ENCODE peak calls at places on chromosomes 2 and 18, in five cellular contexts. One of them, this sample, is unnamed.

GRCh38 chr18:8333961-8334360 is 275.3 kb upstream of the RAB12 start:
- DNase-seq in neural progenitor cell: peak; percentile 38
- DNase-seq in SK-N-SH: no peak
- DNase-seq in GM23248: no peak
- DNase-seq in hepatocyte: no peak
- DNase-seq in this sample: no peak

GRCh38 chr2:73859721-73860586 is 31.2 kb downstream of the STAMBP start:
- DNase-seq in neural progenitor cell: no peak
- DNase-seq in SK-N-SH: no peak
- DNase-seq in GM23248: peak; percentile 91
- DNase-seq in hepatocyte: peak; percentile 51
- DNase-seq in this sample: no peak

GRCh38 chr2:232926448-232927040 is 56.5 kb downstream of the SNORC start:
- DNase-seq in neural progenitor cell: peak; percentile 53
- DNase-seq in SK-N-SH: peak; percentile 43
- DNase-seq in GM23248: no peak
- DNase-seq in hepatocyte: no peak
- DNase-seq in this sample: no peak

GRCh38 chr2:127015106-127015910 is 91.6 kb downstream of the BIN1 start:
- DNase-seq in neural progenitor cell: no peak
- DNase-seq in SK-N-SH: no peak
- DNase-seq in GM23248: peak; percentile 58
- DNase-seq in hepatocyte: no peak
- DNase-seq in this sample: no peak

GRCh38 chr2:119408221-119408619 is 23.4 kb upstream of the TMEM37 start:
- DNase-seq in neural progenitor cell: no peak
- DNase-seq in SK-N-SH: no peak
- DNase-seq in GM23248: peak; percentile 24
- DNase-seq in hepatocyte: peak; percentile 38
- DNase-seq in this sample: no peak

GRCh38 chr2:201127570-201127969 is 11.6 kb downstream of the CFLAR start:
- DNase-seq in neural progenitor cell: no peak
- DNase-seq in SK-N-SH: no peak
- DNase-seq in GM23248: peak; percentile 94
- DNase-seq in hepatocyte: no peak
- DNase-seq in this sample: peak; percentile 42

GRCh38 chr18:58290059-58290747 is 246.2 kb downstream of the NEDD4L start:
- DNase-seq in neural progenitor cell: no peak
- DNase-seq in SK-N-SH: no peak
- DNase-seq in GM23248: peak; percentile 16
- DNase-seq in hepatocyte: no peak
- DNase-seq in this sample: no peak

GRCh38 chr18:61596296-61596695 is 263.1 kb downstream of the CDH20 start:
- DNase-seq in neural progenitor cell: no peak
- DNase-seq in SK-N-SH: no peak
- DNase-seq in GM23248: peak; percentile 53
- DNase-seq in hepatocyte: no peak
- DNase-seq in this sample: no peak

GRCh38 chr2:46320141-46320567 is 22.9 kb downstream of the EPAS1 start:
- DNase-seq in neural progenitor cell: no peak
- DNase-seq in SK-N-SH: peak; percentile 52
- DNase-seq in GM23248: peak; percentile 76
- DNase-seq in hepatocyte: no peak
- DNase-seq in this sample: no peak

GRCh38 chr2:85393836-85394235 is 16.3 kb downstream of the CAPG start:
- DNase-seq in neural progenitor cell: no peak
- DNase-seq in SK-N-SH: no peak
- DNase-seq in GM23248: peak; percentile 86
- DNase-seq in hepatocyte: no peak
- DNase-seq in this sample: no peak

GRCh38 chr2:68237976-68238580 is 14.3 kb downstream of the PPP3R1 start:
- DNase-seq in neural progenitor cell: no peak
- DNase-seq in SK-N-SH: no peak
- DNase-seq in GM23248: peak; percentile 25
- DNase-seq in hepatocyte: no peak
- DNase-seq in this sample: no peak

GRCh38 chr2:4354678-4355077 is 651.3 kb downstream of the DCDC2C start:
- DNase-seq in neural progenitor cell: peak; percentile 60
- DNase-seq in SK-N-SH: peak; percentile 51
- DNase-seq in GM23248: no peak
- DNase-seq in hepatocyte: peak; percentile 51
- DNase-seq in this sample: peak; percentile 52

GRCh38 chr2:239727182-239727775 is 297.9 kb downstream of the NDUFA10 start:
- DNase-seq in neural progenitor cell: no peak
- DNase-seq in SK-N-SH: no peak
- DNase-seq in GM23248: no peak
- DNase-seq in hepatocyte: no peak
- DNase-seq in this sample: no peak

GRCh38 chr2:10039658-10040410 is 3.5 kb upstream of the KLF11 start:
- DNase-seq in neural progenitor cell: no peak
- DNase-seq in SK-N-SH: peak; percentile 56
- DNase-seq in GM23248: peak; percentile 89
- DNase-seq in hepatocyte: no peak
- DNase-seq in this sample: no peak

GRCh38 chr18:76405761-76406356 is 89.2 kb downstream of the ZNF516 start:
- DNase-seq in neural progenitor cell: peak; percentile 71
- DNase-seq in SK-N-SH: peak; percentile 63
- DNase-seq in GM23248: peak; percentile 37
- DNase-seq in hepatocyte: peak; percentile 54
- DNase-seq in this sample: no peak

GRCh38 chr2:149320362-149320761 is 10.0 kb upstream of the LYPD6 start:
- DNase-seq in neural progenitor cell: no peak
- DNase-seq in SK-N-SH: no peak
- DNase-seq in GM23248: no peak
- DNase-seq in hepatocyte: no peak
- DNase-seq in this sample: no peak

GRCh38 chr2:219658447-219658846 is 31.0 kb downstream of the SLC4A3 start:
- DNase-seq in neural progenitor cell: no peak
- DNase-seq in SK-N-SH: no peak
- DNase-seq in GM23248: peak; percentile 71
- DNase-seq in hepatocyte: no peak
- DNase-seq in this sample: no peak

GRCh38 chr2:219661197-219661954 is 33.9 kb downstream of the SLC4A3 start:
- DNase-seq in neural progenitor cell: no peak
- DNase-seq in SK-N-SH: no peak
- DNase-seq in GM23248: no peak
- DNase-seq in hepatocyte: peak; percentile 37
- DNase-seq in this sample: no peak

GRCh38 chr2:219661955-219662395 is 34.5 kb downstream of the SLC4A3 start:
- DNase-seq in neural progenitor cell: no peak
- DNase-seq in SK-N-SH: no peak
- DNase-seq in GM23248: peak; percentile 28
- DNase-seq in hepatocyte: peak; percentile 46
- DNase-seq in this sample: no peak

GRCh38 chr2:219658861-219659260 is 31.4 kb downstream of the SLC4A3 start:
- DNase-seq in neural progenitor cell: no peak
- DNase-seq in SK-N-SH: no peak
- DNase-seq in GM23248: peak; percentile 25
- DNase-seq in hepatocyte: no peak
- DNase-seq in this sample: no peak

DNA sequence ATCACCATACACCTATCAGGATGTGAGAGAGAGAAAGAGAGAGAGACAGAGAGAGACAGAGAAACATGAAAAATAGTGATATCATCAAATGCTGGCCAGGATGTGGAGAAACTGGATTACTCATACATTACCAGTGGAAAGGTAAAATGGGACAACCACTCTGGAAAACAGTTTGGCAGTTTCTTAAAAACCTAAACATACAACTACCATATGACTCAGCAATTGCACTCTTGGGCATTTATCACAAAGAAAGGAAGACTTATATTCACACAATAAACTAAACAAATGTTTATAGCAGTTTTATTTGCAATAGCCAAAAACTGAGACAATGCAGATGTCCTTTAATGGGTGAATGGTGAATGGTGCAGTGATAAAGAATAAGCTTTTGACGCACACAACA is 29.1 kb downstream of the SLC4A3 start:
- DNase-seq in neural progenitor cell: no peak
- DNase-seq in SK-N-SH: no peak
- DNase-seq in GM23248: peak; percentile 22
- DNase-seq in hepatocyte: no peak
- DNase-seq in this sample: no peak
- H3K9me3 ChIP-seq in neural progenitor cell: no peaks in the 10 kb centered on the region
- H3K9me3 ChIP-seq in SK-N-SH: no peaks in the 10 kb centered on the region
- H3K9me3 ChIP-seq in GM23248: no peaks in the 10 kb centered on the region
- H3K9me3 ChIP-seq in hepatocyte: no peaks in the 10 kb centered on the region
- H3K9me3 ChIP-seq in this sample: no peaks in the 10 kb centered on the region

GRCh38 chr2:25831744-25832449 is 46.4 kb downstream of the ASXL2 start:
- DNase-seq in neural progenitor cell: no peak
- DNase-seq in SK-N-SH: no peak
- DNase-seq in GM23248: no peak
- DNase-seq in hepatocyte: no peak
- DNase-seq in this sample: no peak

GRCh38 chr2:25829828-25830227 is 48.5 kb downstream of the ASXL2 start:
- DNase-seq in neural progenitor cell: no peak
- DNase-seq in SK-N-SH: no peak
- DNase-seq in GM23248: no peak
- DNase-seq in hepatocyte: no peak
- DNase-seq in this sample: no peak

GRCh38 chr2:25825238-25825637 is 53.0 kb downstream of the ASXL2 start:
- DNase-seq in neural progenitor cell: no peak
- DNase-seq in SK-N-SH: no peak
- DNase-seq in GM23248: no peak
- DNase-seq in hepatocyte: no peak
- DNase-seq in this sample: no peak

GRCh38 chr2:25832897-25833296 is 45.4 kb downstream of the ASXL2 start:
- DNase-seq in neural progenitor cell: no peak
- DNase-seq in SK-N-SH: no peak
- DNase-seq in GM23248: no peak
- DNase-seq in hepatocyte: no peak
- DNase-seq in this sample: no peak

GRCh38 chr2:25829377-25829704 is 48.9 kb downstream of the ASXL2 start:
- DNase-seq in neural progenitor cell: no peak
- DNase-seq in SK-N-SH: no peak
- DNase-seq in GM23248: no peak
- DNase-seq in hepatocyte: no peak
- DNase-seq in this sample: no peak
- H3K4me3 ChIP-seq in neural progenitor cell: no peak overlapping the region
- H3K4me3 ChIP-seq in SK-N-SH: no peak overlapping the region
- H3K4me3 ChIP-seq in GM23248: no peak overlapping the region
- H3K4me3 ChIP-seq in hepatocyte: no peak overlapping the region
- H3K4me3 ChIP-seq in this sample: no peak overlapping the region

DNA sequence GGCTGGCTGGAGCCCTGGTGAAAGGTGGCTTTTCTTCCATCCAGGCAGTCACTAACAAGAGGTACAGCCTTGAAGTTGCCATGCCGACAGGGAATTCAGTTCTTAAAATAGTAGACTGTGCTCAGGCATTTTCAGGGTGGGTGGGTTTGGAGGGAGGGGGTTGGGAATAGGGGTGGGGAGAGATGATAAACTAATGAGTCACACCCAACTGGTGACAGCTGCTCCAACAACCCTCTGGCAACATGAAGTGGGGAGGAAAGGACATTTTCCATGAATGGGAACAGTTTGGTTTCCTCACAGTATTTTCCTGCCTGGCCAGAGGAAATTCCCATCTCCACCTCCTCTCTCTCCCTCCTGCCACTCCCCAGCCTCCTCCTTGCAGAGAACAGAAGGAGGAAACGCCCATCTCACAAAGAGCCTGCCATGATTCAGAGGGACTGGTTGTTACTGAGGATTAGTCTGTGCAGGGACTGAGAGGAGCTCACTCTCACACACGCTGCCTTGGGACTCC is 113.0 kb upstream of the SLC1A4 start:
- DNase-seq in neural progenitor cell: peak; percentile 86
- DNase-seq in SK-N-SH: no peak
- DNase-seq in GM23248: peak; percentile 93
- DNase-seq in hepatocyte: peak; percentile 81
- DNase-seq in this sample: no peak
- TF ChIP-seq EZH2phosphoT487 in neural progenitor cell: no peak
- TF ChIP-seq EZH2phosphoT487 in SK-N-SH: no peak
- TF ChIP-seq EZH2phosphoT487 in GM23248: no peak
- TF ChIP-seq EZH2phosphoT487 in hepatocyte: no peak
- TF ChIP-seq EZH2phosphoT487 in this sample: no peak

GRCh38 chr2:80396276-80396675 is 91.7 kb upstream of the LRRTM1 start:
- DNase-seq in neural progenitor cell: peak; percentile 3
- DNase-seq in SK-N-SH: no peak
- DNase-seq in GM23248: no peak
- DNase-seq in hepatocyte: no peak
- DNase-seq in this sample: no peak
- H3K9me3 ChIP-seq in neural progenitor cell: no peaks in the 10 kb centered on the region
- H3K9me3 ChIP-seq in SK-N-SH: no peaks in the 10 kb centered on the region
- H3K9me3 ChIP-seq in GM23248: no peaks in the 10 kb centered on the region
- H3K9me3 ChIP-seq in hepatocyte: no peaks in the 10 kb centered on the region
- H3K9me3 ChIP-seq in this sample: no peaks in the 10 kb centered on the region